ENCODE peak calls at places on chromosomes 5 and 9, in ten cellular contexts. One of them, this sample, is unnamed.

GRCh38 chr5:153357493-153358112 is 132.9 kb upstream of the GRIA1 start:
- DNase-seq in AG09309: no peak
- DNase-seq in brain microvascular endothelial cell: no peak
- DNase-seq in CD4-positive, CD25-positive, alpha-beta regulatory T cell: no peak
- DNase-seq in coronary artery: no peak
- DNase-seq in AG10803: no peak
- DNase-seq in astrocyte of the spinal cord: no peak
- DNase-seq in transverse colon: no peak
- DNase-seq in body of pancreas: no peak
- DNase-seq in Karpas-422: no peak
- DNase-seq in this sample: no peak

GRCh38 chr9:133701321-133701980 is 36.7 kb downstream of the SARDH start:
- DNase-seq in AG09309: no peak
- DNase-seq in brain microvascular endothelial cell: no peak
- DNase-seq in CD4-positive, CD25-positive, alpha-beta regulatory T cell: no peak
- DNase-seq in coronary artery: no peak
- DNase-seq in AG10803: peak; percentile 26
- DNase-seq in astrocyte of the spinal cord: no peak
- DNase-seq in transverse colon: no peak
- DNase-seq in body of pancreas: no peak
- DNase-seq in Karpas-422: no peak
- DNase-seq in this sample: no peak

GRCh38 chr9:19174127-19174921 is 47.0 kb upstream of the PLIN2 start:
- DNase-seq in AG09309: peak; percentile 93
- DNase-seq in brain microvascular endothelial cell: peak; percentile 96
- DNase-seq in CD4-positive, CD25-positive, alpha-beta regulatory T cell: no peak
- DNase-seq in coronary artery: peak; percentile 84
- DNase-seq in AG10803: peak; percentile 98
- DNase-seq in astrocyte of the spinal cord: peak; percentile 85
- DNase-seq in transverse colon: peak; percentile 56
- DNase-seq in body of pancreas: peak; percentile 45
- DNase-seq in Karpas-422: peak; percentile 83
- DNase-seq in this sample: peak; percentile 97

GRCh38 chr9:90854637-90855036 is 53.0 kb downstream of the SYK start:
- DNase-seq in AG09309: no peak
- DNase-seq in brain microvascular endothelial cell: no peak
- DNase-seq in CD4-positive, CD25-positive, alpha-beta regulatory T cell: no peak
- DNase-seq in coronary artery: no peak
- DNase-seq in AG10803: no peak
- DNase-seq in astrocyte of the spinal cord: no peak
- DNase-seq in transverse colon: no peak
- DNase-seq in body of pancreas: no peak
- DNase-seq in Karpas-422: no peak
- DNase-seq in this sample: no peak

GRCh38 chr9:35756275-35756742 is 2.2 kb upstream of the MSMP start:
- DNase-seq in AG09309: no peak
- DNase-seq in brain microvascular endothelial cell: no peak
- DNase-seq in CD4-positive, CD25-positive, alpha-beta regulatory T cell: no peak
- DNase-seq in coronary artery: no peak
- DNase-seq in AG10803: no peak
- DNase-seq in astrocyte of the spinal cord: no peak
- DNase-seq in transverse colon: peak; percentile 83
- DNase-seq in body of pancreas: peak; percentile 76
- DNase-seq in Karpas-422: no peak
- DNase-seq in this sample: no peak

GRCh38 chr9:95874989-95875304 is 544 bp upstream of the ERCC6L2 start:
- DNase-seq in AG09309: no peak
- DNase-seq in brain microvascular endothelial cell: peak; percentile 44
- DNase-seq in CD4-positive, CD25-positive, alpha-beta regulatory T cell: peak; percentile 45
- DNase-seq in coronary artery: peak; percentile 76
- DNase-seq in AG10803: peak; percentile 49
- DNase-seq in astrocyte of the spinal cord: no peak
- DNase-seq in transverse colon: peak; percentile 67
- DNase-seq in body of pancreas: peak; percentile 47
- DNase-seq in Karpas-422: peak; percentile 74
- DNase-seq in this sample: no peak

GRCh38 chr5:168530751-168531150 is 1.6 kb downstream of the FBLL1 start:
- DNase-seq in AG09309: no peak
- DNase-seq in brain microvascular endothelial cell: no peak
- DNase-seq in CD4-positive, CD25-positive, alpha-beta regulatory T cell: no peak
- DNase-seq in coronary artery: no peak
- DNase-seq in AG10803: no peak
- DNase-seq in astrocyte of the spinal cord: no peak
- DNase-seq in transverse colon: no peak
- DNase-seq in body of pancreas: no peak
- DNase-seq in Karpas-422: no peak
- DNase-seq in this sample: no peak

GRCh38 chr5:116410345-116410890 is 164.2 kb downstream of the SEMA6A start:
- DNase-seq in AG09309: no peak
- DNase-seq in brain microvascular endothelial cell: no peak
- DNase-seq in CD4-positive, CD25-positive, alpha-beta regulatory T cell: no peak
- DNase-seq in coronary artery: no peak
- DNase-seq in AG10803: no peak
- DNase-seq in astrocyte of the spinal cord: no peak
- DNase-seq in transverse colon: no peak
- DNase-seq in body of pancreas: no peak
- DNase-seq in Karpas-422: no peak
- DNase-seq in this sample: peak; percentile 21

GRCh38 chr9:130260816-130261765 is 4.5 kb upstream of the HMCN2 start:
- DNase-seq in AG09309: no peak
- DNase-seq in brain microvascular endothelial cell: no peak
- DNase-seq in CD4-positive, CD25-positive, alpha-beta regulatory T cell: no peak
- DNase-seq in coronary artery: no peak
- DNase-seq in AG10803: no peak
- DNase-seq in astrocyte of the spinal cord: no peak
- DNase-seq in transverse colon: no peak
- DNase-seq in body of pancreas: no peak
- DNase-seq in Karpas-422: no peak
- DNase-seq in this sample: peak; percentile 19

GRCh38 chr5:165333623-165334022 is 1828.2 kb downstream of the MAT2B start:
- DNase-seq in AG09309: no peak
- DNase-seq in brain microvascular endothelial cell: no peak
- DNase-seq in CD4-positive, CD25-positive, alpha-beta regulatory T cell: no peak
- DNase-seq in coronary artery: no peak
- DNase-seq in AG10803: no peak
- DNase-seq in astrocyte of the spinal cord: no peak
- DNase-seq in transverse colon: no peak
- DNase-seq in body of pancreas: no peak
- DNase-seq in Karpas-422: no peak
- DNase-seq in this sample: no peak

GRCh38 chr9:96062051-96062450 is 186.6 kb downstream of the ERCC6L2 start:
- DNase-seq in AG09309: no peak
- DNase-seq in brain microvascular endothelial cell: no peak
- DNase-seq in CD4-positive, CD25-positive, alpha-beta regulatory T cell: no peak
- DNase-seq in coronary artery: no peak
- DNase-seq in AG10803: peak; percentile 18
- DNase-seq in astrocyte of the spinal cord: no peak
- DNase-seq in transverse colon: no peak
- DNase-seq in body of pancreas: no peak
- DNase-seq in Karpas-422: no peak
- DNase-seq in this sample: peak; percentile 57

GRCh38 chr9:98600631-98601030 is 108.1 kb downstream of the GABBR2 start:
- DNase-seq in AG09309: no peak
- DNase-seq in brain microvascular endothelial cell: no peak
- DNase-seq in CD4-positive, CD25-positive, alpha-beta regulatory T cell: no peak
- DNase-seq in coronary artery: no peak
- DNase-seq in AG10803: no peak
- DNase-seq in astrocyte of the spinal cord: no peak
- DNase-seq in transverse colon: no peak
- DNase-seq in body of pancreas: no peak
- DNase-seq in Karpas-422: no peak
- DNase-seq in this sample: no peak

GRCh38 chr9:35341585-35341984 is 148.3 kb upstream of the RUSC2 start:
- DNase-seq in AG09309: peak; percentile 72
- DNase-seq in brain microvascular endothelial cell: peak; percentile 28
- DNase-seq in CD4-positive, CD25-positive, alpha-beta regulatory T cell: no peak
- DNase-seq in coronary artery: peak; percentile 75
- DNase-seq in AG10803: peak; percentile 88
- DNase-seq in astrocyte of the spinal cord: peak; percentile 45
- DNase-seq in transverse colon: no peak
- DNase-seq in body of pancreas: peak; percentile 49
- DNase-seq in Karpas-422: no peak
- DNase-seq in this sample: peak; percentile 89

DNA sequence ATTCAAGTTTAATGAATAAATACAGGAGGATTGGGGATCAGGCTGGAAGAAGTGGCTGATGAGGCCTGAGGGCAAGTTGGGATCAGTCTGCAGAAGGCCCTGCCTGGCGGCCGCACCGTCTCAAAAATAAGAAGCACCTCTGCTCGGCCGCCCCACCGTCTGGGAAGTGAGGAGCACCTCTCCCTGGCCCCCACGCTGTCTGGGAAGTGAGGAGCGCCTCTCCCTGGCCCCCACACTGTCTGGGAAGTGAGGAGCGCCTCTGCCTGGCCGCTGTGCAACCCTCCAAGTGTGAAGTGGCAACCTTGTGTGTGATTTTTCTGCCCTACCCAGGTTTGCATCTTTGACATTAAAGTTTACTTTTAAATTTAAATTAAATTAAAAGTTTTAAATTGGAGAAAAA is 35.4 kb downstream of the POLR1E start:
- DNase-seq in AG09309: no peak
- DNase-seq in brain microvascular endothelial cell: no peak
- DNase-seq in CD4-positive, CD25-positive, alpha-beta regulatory T cell: no peak
- DNase-seq in coronary artery: no peak
- DNase-seq in AG10803: no peak
- DNase-seq in astrocyte of the spinal cord: no peak
- DNase-seq in transverse colon: no peak
- DNase-seq in body of pancreas: no peak
- DNase-seq in Karpas-422: no peak
- DNase-seq in this sample: no peak
- H3K4me3 ChIP-seq in AG09309: no peak overlapping the region
- H3K4me3 ChIP-seq in brain microvascular endothelial cell: no peak overlapping the region
- H3K4me3 ChIP-seq in CD4-positive, CD25-positive, alpha-beta regulatory T cell: no peak overlapping the region
- H3K4me3 ChIP-seq in coronary artery: no peak overlapping the region
- H3K4me3 ChIP-seq in AG10803: no peak overlapping the region
- H3K4me3 ChIP-seq in astrocyte of the spinal cord: no peak overlapping the region
- H3K4me3 ChIP-seq in transverse colon: no peak overlapping the region
- H3K4me3 ChIP-seq in body of pancreas: no peak overlapping the region
- H3K4me3 ChIP-seq in Karpas-422: no peak overlapping the region
- H3K4me3 ChIP-seq in this sample: no peak overlapping the region

GRCh38 chr5:125912028-125912427 is 511.2 kb upstream of the GRAMD2B start:
- DNase-seq in AG09309: no peak
- DNase-seq in brain microvascular endothelial cell: no peak
- DNase-seq in CD4-positive, CD25-positive, alpha-beta regulatory T cell: no peak
- DNase-seq in coronary artery: no peak
- DNase-seq in AG10803: no peak
- DNase-seq in astrocyte of the spinal cord: no peak
- DNase-seq in transverse colon: no peak
- DNase-seq in body of pancreas: no peak
- DNase-seq in Karpas-422: no peak
- DNase-seq in this sample: no peak

GRCh38 chr5:125913200-125913599 is 510.0 kb upstream of the GRAMD2B start:
- DNase-seq in AG09309: no peak
- DNase-seq in brain microvascular endothelial cell: no peak
- DNase-seq in CD4-positive, CD25-positive, alpha-beta regulatory T cell: no peak
- DNase-seq in coronary artery: no peak
- DNase-seq in AG10803: no peak
- DNase-seq in astrocyte of the spinal cord: no peak
- DNase-seq in transverse colon: no peak
- DNase-seq in body of pancreas: no peak
- DNase-seq in Karpas-422: no peak
- DNase-seq in this sample: no peak

GRCh38 chr5:125914471-125914870 is 508.7 kb upstream of the GRAMD2B start:
- DNase-seq in AG09309: no peak
- DNase-seq in brain microvascular endothelial cell: peak; percentile 33
- DNase-seq in CD4-positive, CD25-positive, alpha-beta regulatory T cell: no peak
- DNase-seq in coronary artery: no peak
- DNase-seq in AG10803: no peak
- DNase-seq in astrocyte of the spinal cord: peak; percentile 31
- DNase-seq in transverse colon: no peak
- DNase-seq in body of pancreas: no peak
- DNase-seq in Karpas-422: no peak
- DNase-seq in this sample: no peak
- H3K4me3 ChIP-seq in AG09309: no peak overlapping the region
- H3K4me3 ChIP-seq in brain microvascular endothelial cell: no peak overlapping the region
- H3K4me3 ChIP-seq in CD4-positive, CD25-positive, alpha-beta regulatory T cell: no peak overlapping the region
- H3K4me3 ChIP-seq in coronary artery: no peak overlapping the region
- H3K4me3 ChIP-seq in AG10803: no peak overlapping the region
- H3K4me3 ChIP-seq in astrocyte of the spinal cord: no peak overlapping the region
- H3K4me3 ChIP-seq in transverse colon: no peak overlapping the region
- H3K4me3 ChIP-seq in body of pancreas: no peak overlapping the region
- H3K4me3 ChIP-seq in Karpas-422: no peak overlapping the region
- H3K4me3 ChIP-seq in this sample: no peak overlapping the region

GRCh38 chr5:88145603-88146467 is 122.8 kb downstream of the TMEM161B start:
- DNase-seq in AG09309: no peak
- DNase-seq in brain microvascular endothelial cell: no peak
- DNase-seq in CD4-positive, CD25-positive, alpha-beta regulatory T cell: no peak
- DNase-seq in coronary artery: no peak
- DNase-seq in AG10803: no peak
- DNase-seq in astrocyte of the spinal cord: peak; percentile 41
- DNase-seq in transverse colon: no peak
- DNase-seq in body of pancreas: no peak
- DNase-seq in Karpas-422: no peak
- DNase-seq in this sample: no peak
- H3K4me3 ChIP-seq in AG09309: no peak overlapping the region
- H3K4me3 ChIP-seq in brain microvascular endothelial cell: no peak overlapping the region
- H3K4me3 ChIP-seq in CD4-positive, CD25-positive, alpha-beta regulatory T cell: no peak overlapping the region
- H3K4me3 ChIP-seq in coronary artery: peak overlapping the region; percentile 46
- H3K4me3 ChIP-seq in AG10803: peak overlapping the region; percentile 30
- H3K4me3 ChIP-seq in astrocyte of the spinal cord: no peak overlapping the region
- H3K4me3 ChIP-seq in transverse colon: peak overlapping the region; percentile 25
- H3K4me3 ChIP-seq in body of pancreas: no peak overlapping the region
- H3K4me3 ChIP-seq in Karpas-422: no peak overlapping the region
- H3K4me3 ChIP-seq in this sample: peak overlapping the region; percentile 41

GRCh38 chr9:132547052-132547431 is 35.4 kb upstream of the BARHL1 start:
- DNase-seq in AG09309: no peak
- DNase-seq in brain microvascular endothelial cell: no peak
- DNase-seq in CD4-positive, CD25-positive, alpha-beta regulatory T cell: no peak
- DNase-seq in coronary artery: no peak
- DNase-seq in AG10803: no peak
- DNase-seq in astrocyte of the spinal cord: no peak
- DNase-seq in transverse colon: no peak
- DNase-seq in body of pancreas: no peak
- DNase-seq in Karpas-422: no peak
- DNase-seq in this sample: no peak

GRCh38 chr9:132548971-132549649 is 33.3 kb upstream of the BARHL1 start:
- DNase-seq in AG09309: no peak
- DNase-seq in brain microvascular endothelial cell: peak; percentile 27
- DNase-seq in CD4-positive, CD25-positive, alpha-beta regulatory T cell: no peak
- DNase-seq in coronary artery: no peak
- DNase-seq in AG10803: no peak
- DNase-seq in astrocyte of the spinal cord: no peak
- DNase-seq in transverse colon: no peak
- DNase-seq in body of pancreas: no peak
- DNase-seq in Karpas-422: no peak
- DNase-seq in this sample: no peak

GRCh38 chr9:132546148-132547051 is 36.0 kb upstream of the BARHL1 start:
- DNase-seq in AG09309: no peak
- DNase-seq in brain microvascular endothelial cell: peak; percentile 11
- DNase-seq in CD4-positive, CD25-positive, alpha-beta regulatory T cell: no peak
- DNase-seq in coronary artery: no peak
- DNase-seq in AG10803: no peak
- DNase-seq in astrocyte of the spinal cord: peak; percentile 9
- DNase-seq in transverse colon: no peak
- DNase-seq in body of pancreas: no peak
- DNase-seq in Karpas-422: peak; percentile 78
- DNase-seq in this sample: peak; percentile 10

GRCh38 chr9:132547436-132547835 is 35.0 kb upstream of the BARHL1 start:
- DNase-seq in AG09309: no peak
- DNase-seq in brain microvascular endothelial cell: no peak
- DNase-seq in CD4-positive, CD25-positive, alpha-beta regulatory T cell: no peak
- DNase-seq in coronary artery: no peak
- DNase-seq in AG10803: no peak
- DNase-seq in astrocyte of the spinal cord: no peak
- DNase-seq in transverse colon: no peak
- DNase-seq in body of pancreas: no peak
- DNase-seq in Karpas-422: no peak
- DNase-seq in this sample: no peak

GRCh38 chr9:132547976-132548730 is 34.3 kb upstream of the BARHL1 start:
- DNase-seq in AG09309: no peak
- DNase-seq in brain microvascular endothelial cell: peak; percentile 11
- DNase-seq in CD4-positive, CD25-positive, alpha-beta regulatory T cell: no peak
- DNase-seq in coronary artery: no peak
- DNase-seq in AG10803: no peak
- DNase-seq in astrocyte of the spinal cord: no peak
- DNase-seq in transverse colon: no peak
- DNase-seq in body of pancreas: no peak
- DNase-seq in Karpas-422: peak; percentile 96
- DNase-seq in this sample: no peak
- H3K4me3 ChIP-seq in AG09309: no peak overlapping the region
- H3K4me3 ChIP-seq in brain microvascular endothelial cell: no peak overlapping the region
- H3K4me3 ChIP-seq in CD4-positive, CD25-positive, alpha-beta regulatory T cell: no peak overlapping the region
- H3K4me3 ChIP-seq in coronary artery: no peak overlapping the region
- H3K4me3 ChIP-seq in AG10803: no peak overlapping the region
- H3K4me3 ChIP-seq in astrocyte of the spinal cord: no peak overlapping the region
- H3K4me3 ChIP-seq in transverse colon: no peak overlapping the region
- H3K4me3 ChIP-seq in body of pancreas: no peak overlapping the region
- H3K4me3 ChIP-seq in Karpas-422: peak overlapping the region; percentile 61
- H3K4me3 ChIP-seq in this sample: no peak overlapping the region